ENCODE peak calls at places on chromosomes 6 and 20, in four cellular contexts. One of them, this sample, is unnamed.

GRCh38 chr20:51800132-51800721 is 2.1 kb downstream of the SALL4 start:
- DNase-seq in BE2C: peak; percentile 80
- DNase-seq in HepG2: peak; percentile 48
- DNase-seq in cardiac fibroblast: peak; percentile 17
- DNase-seq in this sample: peak; percentile 23

GRCh38 chr6:151263967-151264366 is 24.2 kb downstream of the AKAP12 start:
- DNase-seq in cardiac fibroblast: peak; percentile 45
- DNase-seq in BE2C: no peak
- DNase-seq in HepG2: no peak
- DNase-seq in this sample: peak; percentile 81

GRCh38 chr6:35084511-35085203 is 56.5 kb downstream of the TCP11 start:
- DNase-seq in BE2C: no peak
- DNase-seq in cardiac fibroblast: no peak
- DNase-seq in HepG2: no peak
- DNase-seq in this sample: no peak

GRCh38 chr6:116779569-116780164 is 14.1 kb upstream of the FAM162B start:
- DNase-seq in cardiac fibroblast: peak; percentile 68
- DNase-seq in HepG2: peak; percentile 58
- DNase-seq in BE2C: no peak
- DNase-seq in this sample: peak; percentile 55

GRCh38 chr6:115969207-115969929 is 91.3 kb downstream of the FRK start:
- DNase-seq in HepG2: no peak
- DNase-seq in BE2C: no peak
- DNase-seq in cardiac fibroblast: peak; percentile 4
- DNase-seq in this sample: peak; percentile 3

GRCh38 chr20:20859510-20859909 is 147.1 kb upstream of the RALGAPA2 start:
- DNase-seq in HepG2: no peak
- DNase-seq in cardiac fibroblast: no peak
- DNase-seq in BE2C: no peak
- DNase-seq in this sample: no peak

GRCh38 chr20:59123677-59124060 is 40.0 kb upstream of the ZNF831 start:
- DNase-seq in BE2C: no peak
- DNase-seq in cardiac fibroblast: no peak
- DNase-seq in HepG2: no peak
- DNase-seq in this sample: no peak

GRCh38 chr6:26045046-26045938 is 41.9 kb upstream of the HFE start:
- DNase-seq in HepG2: peak; percentile 99
- DNase-seq in BE2C: peak; percentile 85
- DNase-seq in cardiac fibroblast: peak; percentile 97
- DNase-seq in this sample: peak; percentile 96

GRCh38 chr6:155493694-155494143 is 38.1 kb upstream of the NOX3 start:
- DNase-seq in BE2C: no peak
- DNase-seq in cardiac fibroblast: peak; percentile 100
- DNase-seq in HepG2: peak; percentile 91
- DNase-seq in this sample: peak; percentile 99

GRCh38 chr20:61932199-61932592 is 133.5 kb downstream of the TAF4 start:
- DNase-seq in HepG2: no peak
- DNase-seq in cardiac fibroblast: no peak
- DNase-seq in BE2C: peak; percentile 1
- DNase-seq in this sample: no peak

GRCh38 chr20:36544134-36545018 is 3.1 kb downstream of the MYL9 start:
- DNase-seq in HepG2: no peak
- DNase-seq in BE2C: peak; percentile 35
- DNase-seq in cardiac fibroblast: peak; percentile 68
- DNase-seq in this sample: peak; percentile 80

GRCh38 chr20:47181056-47181862 is 175.2 kb downstream of the ZMYND8 start:
- DNase-seq in cardiac fibroblast: peak; percentile 89
- DNase-seq in HepG2: peak; percentile 92
- DNase-seq in BE2C: peak; percentile 57
- DNase-seq in this sample: peak; percentile 66

GRCh38 chr6:36686668-36687513 is 8.4 kb downstream of the CDKN1A start:
- DNase-seq in cardiac fibroblast: no peak
- DNase-seq in HepG2: no peak
- DNase-seq in BE2C: no peak
- DNase-seq in this sample: no peak

GRCh38 chr20:1533059-1533458 is 24.4 kb downstream of the SIRPD start:
- DNase-seq in BE2C: no peak
- DNase-seq in HepG2: no peak
- DNase-seq in cardiac fibroblast: no peak
- DNase-seq in this sample: peak; percentile 20
- TF ChIP-seq CTCF in BE2C: no peak
- TF ChIP-seq CTCF in HepG2: peak; percentile 48
- TF ChIP-seq CTCF in cardiac fibroblast: no peak
- TF ChIP-seq CTCF in this sample: no peak

GRCh38 chr20:2799271-2799670 is 1.2 kb downstream of the CPXM1 start:
- DNase-seq in HepG2: no peak
- DNase-seq in BE2C: no peak
- DNase-seq in cardiac fibroblast: no peak
- DNase-seq in this sample: no peak
- H3K4me3 ChIP-seq in HepG2: no peak overlapping the region
- H3K4me3 ChIP-seq in BE2C: no peak overlapping the region
- H3K4me3 ChIP-seq in cardiac fibroblast: no peak overlapping the region
- H3K4me3 ChIP-seq in this sample: no peak overlapping the region

GRCh38 chr6:8707956-8708772 is 272.8 kb upstream of the SLC35B3 start:
- DNase-seq in cardiac fibroblast: peak; percentile 1
- DNase-seq in HepG2: peak; percentile 27
- DNase-seq in BE2C: no peak
- DNase-seq in this sample: no peak
- TF ChIP-seq CTCF in cardiac fibroblast: no peak
- TF ChIP-seq CTCF in HepG2: peak; percentile 46
- TF ChIP-seq CTCF in BE2C: no peak
- TF ChIP-seq CTCF in this sample: no peak

GRCh38 chr6:161232467-161232866 is 41.4 kb downstream of the AGPAT4 start:
- DNase-seq in HepG2: no peak
- DNase-seq in cardiac fibroblast: no peak
- DNase-seq in BE2C: no peak
- DNase-seq in this sample: no peak

GRCh38 chr6:161233986-161234620 is 39.8 kb downstream of the AGPAT4 start:
- DNase-seq in cardiac fibroblast: peak; percentile 91
- DNase-seq in BE2C: peak; percentile 65
- DNase-seq in HepG2: no peak
- DNase-seq in this sample: peak; percentile 94

GRCh38 chr6:161237176-161237575 is 36.7 kb downstream of the AGPAT4 start:
- DNase-seq in HepG2: no peak
- DNase-seq in BE2C: no peak
- DNase-seq in cardiac fibroblast: no peak
- DNase-seq in this sample: no peak

GRCh38 chr6:161238076-161238869 is 35.6 kb downstream of the AGPAT4 start:
- DNase-seq in BE2C: no peak
- DNase-seq in HepG2: no peak
- DNase-seq in cardiac fibroblast: no peak
- DNase-seq in this sample: peak; percentile 73

DNA sequence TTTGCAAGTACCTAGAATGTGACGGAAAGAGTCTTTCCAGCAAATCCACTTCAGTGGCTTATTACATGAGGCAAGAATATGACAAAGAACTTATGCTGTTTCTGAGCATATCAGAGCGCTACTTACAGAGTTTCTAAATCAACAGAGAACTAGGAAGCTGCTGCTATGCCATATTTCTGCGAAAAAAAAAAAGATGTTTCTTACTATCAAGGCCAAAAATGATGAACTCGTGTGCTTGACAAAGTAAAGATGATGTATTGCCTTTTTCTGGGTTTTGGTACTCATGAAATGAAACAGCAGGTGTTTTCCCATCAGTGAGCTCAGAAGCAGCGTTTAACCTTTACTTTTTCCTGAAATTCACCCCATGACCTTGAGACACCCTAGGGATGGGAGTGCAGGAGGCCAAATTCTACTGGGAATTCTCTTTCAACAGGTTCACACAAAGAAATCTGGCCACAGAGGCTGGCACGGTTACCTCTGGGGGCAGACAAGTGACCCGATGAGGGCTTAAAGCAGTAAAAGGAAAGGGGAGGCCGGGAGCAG is 37.7 kb downstream of the AGPAT4 start:
- DNase-seq in HepG2: no peak
- DNase-seq in BE2C: no peak
- DNase-seq in cardiac fibroblast: no peak
- DNase-seq in this sample: no peak
- H3K4me3 ChIP-seq in HepG2: no peak overlapping the region
- H3K4me3 ChIP-seq in BE2C: no peak overlapping the region
- H3K4me3 ChIP-seq in cardiac fibroblast: no peak overlapping the region
- H3K4me3 ChIP-seq in this sample: no peak overlapping the region

DNA sequence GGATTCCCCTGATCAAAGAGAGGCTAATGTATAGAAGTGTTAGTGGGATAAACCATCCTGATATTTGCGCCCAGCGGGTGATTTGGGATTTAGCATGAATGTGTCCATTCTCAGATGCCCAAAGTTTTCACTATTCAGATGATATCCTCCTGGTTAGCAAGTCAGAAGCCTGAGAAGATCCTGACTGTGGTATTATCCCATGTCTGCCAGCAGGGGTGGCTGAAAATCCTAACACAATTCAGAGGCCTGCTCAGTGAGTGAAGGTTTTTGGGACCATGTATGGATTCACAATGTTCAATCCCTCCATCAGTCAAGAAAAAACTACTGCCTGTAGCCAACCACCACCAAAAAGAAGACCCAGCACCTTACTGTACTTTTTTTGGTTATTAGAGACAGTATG is 34.1 kb upstream of the SPACA1 start:
- DNase-seq in cardiac fibroblast: peak; percentile 8
- DNase-seq in BE2C: no peak
- DNase-seq in HepG2: no peak
- DNase-seq in this sample: no peak
- TF ChIP-seq CTCF in cardiac fibroblast: peak; percentile 33
- TF ChIP-seq CTCF in BE2C: peak; percentile 15
- TF ChIP-seq CTCF in HepG2: no peak
- TF ChIP-seq CTCF in this sample: no peak

GRCh38 chr6:91243436-91243835 is 656.6 kb upstream of the MAP3K7 start:
- DNase-seq in BE2C: no peak
- DNase-seq in HepG2: no peak
- DNase-seq in cardiac fibroblast: no peak
- DNase-seq in this sample: no peak

GRCh38 chr6:91241946-91242613 is 655.2 kb upstream of the MAP3K7 start:
- DNase-seq in BE2C: no peak
- DNase-seq in HepG2: no peak
- DNase-seq in cardiac fibroblast: no peak
- DNase-seq in this sample: no peak

GRCh38 chr6:91240878-91241603 is 654.2 kb upstream of the MAP3K7 start:
- DNase-seq in BE2C: no peak
- DNase-seq in cardiac fibroblast: no peak
- DNase-seq in HepG2: no peak
- DNase-seq in this sample: no peak

DNA sequence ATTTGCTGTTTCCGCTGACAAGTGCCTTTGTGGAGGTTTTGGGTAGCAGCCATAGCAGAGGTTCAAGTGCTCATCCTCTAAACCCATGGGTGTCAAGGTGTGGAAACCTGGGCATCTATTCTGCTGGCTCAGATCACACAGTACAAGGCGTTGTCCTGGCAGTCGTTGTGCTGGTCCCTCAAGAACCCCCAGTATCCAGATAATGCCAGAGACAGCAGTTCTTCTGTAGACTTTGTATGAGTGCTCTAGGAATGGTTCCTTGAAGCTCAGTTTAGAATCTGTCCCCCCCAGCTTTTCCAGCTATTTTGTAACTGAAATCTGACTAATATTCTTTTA is 655.7 kb upstream of the MAP3K7 start:
- DNase-seq in cardiac fibroblast: no peak
- DNase-seq in HepG2: no peak
- DNase-seq in BE2C: no peak
- DNase-seq in this sample: no peak
- H3K4me3 ChIP-seq in cardiac fibroblast: no peak overlapping the region
- H3K4me3 ChIP-seq in HepG2: no peak overlapping the region
- H3K4me3 ChIP-seq in BE2C: no peak overlapping the region
- H3K4me3 ChIP-seq in this sample: no peak overlapping the region

GRCh38 chr20:3612795-3613560 is 50.2 kb downstream of the GFRA4 start:
- DNase-seq in BE2C: no peak
- DNase-seq in HepG2: no peak
- DNase-seq in cardiac fibroblast: no peak
- DNase-seq in this sample: peak; percentile 32
- TF ChIP-seq CTCF in BE2C: no peak
- TF ChIP-seq CTCF in HepG2: no peak
- TF ChIP-seq CTCF in cardiac fibroblast: no peak
- TF ChIP-seq CTCF in this sample: no peak